ENCODE peak calls at places on chromosomes 13 and 19, in five cellular contexts. Q is activated T-helper 1 cell treated with Interleukin-2 at 50 U/mL for 16 hours, D is NCI-H774, Y is caudate nucleus, V is hippocampal formation. N is an unnamed sample.

GRCh38 chr19:55654323-55654832 is 457 bp upstream of the U2AF2 start:
- DNase-seq in D (peak), V (peak), Y (peak), Q (peak), N (peak)

GRCh38 chr13:40109324-40109958 is 454.0 kb downstream of the COG6 start:
- DNase-seq in Y (no peak), Q (no peak), V (no peak), D (no peak), N (no peak)

GRCh38 chr13:109945206-109945960 is 159.0 kb upstream of the IRS2 start:
- DNase-seq in D (no peak), V (no peak), Y (no peak), Q (no peak), N (no peak)

GRCh38 chr19:8144273-8144672 is 5.1 kb downstream of the FBN3 start:
- DNase-seq in D (no peak), V (no peak), Y (no peak), Q (no peak), N (peak)

GRCh38 chr19:11887247-11887617 is 350 bp upstream of the ZNF69 start:
- DNase-seq in Y (no peak), Q (no peak), D (no peak), V (no peak), N (no peak)

GRCh38 chr13:60398949-60399589 is 2.0 kb downstream of the TDRD3 start:
- DNase-seq in V (no peak), Q (no peak), D (no peak), Y (no peak), N (no peak)

GRCh38 chr13:100668408-100668807 is 6.2 kb downstream of the TMTC4 start:
- DNase-seq in D (no peak), Q (no peak), Y (no peak), V (no peak), N (no peak)

GRCh38 chr13:76048675-76049396 is 412.7 kb downstream of the LMO7 start:
- DNase-seq in Y (no peak), V (no peak), Q (no peak), D (peak), N (no peak)

GRCh38 chr13:31172535-31172934 is 10.8 kb upstream of the HSPH1 start:
- DNase-seq in D (no peak), Y (no peak), Q (no peak), V (no peak), N (no peak)

GRCh38 chr19:50486823-50487515 is 10.3 kb upstream of the GARIN5A start:
- DNase-seq in D (no peak), Y (no peak), Q (no peak), V (no peak), N (no peak)

GRCh38 chr13:79512950-79513349 is 32.0 kb downstream of the NDFIP2 start:
- DNase-seq in Q (no peak), D (no peak), Y (no peak), V (no peak), N (no peak)

GRCh38 chr13:87089391-87089790 is 581.8 kb upstream of the SLITRK5 start:
- DNase-seq in D (no peak), Q (no peak), Y (no peak), V (no peak), N (no peak)

GRCh38 chr13:101649490-101650126 is 197.1 kb downstream of the ITGBL1 start:
- DNase-seq in Y (no peak), V (no peak), Q (no peak), D (no peak), N (no peak)

GRCh38 chr19:17304386-17305047 is 1.2 kb upstream of the MRPL34 start:
- DNase-seq in Y (no peak), V (no peak), D (no peak), Q (no peak), N (no peak)

GRCh38 chr13:34207334-34207733 is 389.4 kb downstream of the RFC3 start:
- DNase-seq in D (no peak), V (no peak), Q (no peak), Y (no peak), N (no peak)

GRCh38 chr13:44620057-44620456 is 43.9 kb upstream of the TSC22D1 start:
- DNase-seq in D (no peak), Q (no peak), Y (no peak), V (no peak), N (no peak)

GRCh38 chr19:756232-756631 is 5.3 kb downstream of the MISP start:
- DNase-seq in Q (no peak), V (no peak), D (no peak), Y (no peak), N (no peak)

GRCh38 chr19:16928351-16928750 is 39.6 kb downstream of the F2RL3 start:
- DNase-seq in Y (no peak), D (no peak), Q (no peak), V (no peak), N (no peak)

GRCh38 chr19:47253467-47253881 is 2.9 kb upstream of the CCDC9 start:
- DNase-seq in D (no peak), V (no peak), Y (no peak), Q (no peak), N (no peak)

GRCh38 chr19:46955114-46955812 is 64.4 kb upstream of the NPAS1 start:
- DNase-seq in Y (no peak), Q (peak), D (no peak), V (no peak), N (no peak)

GRCh38 chr13:50209646-50210045 is 194.4 kb downstream of the KCNRG start:
- DNase-seq in D (no peak), V (no peak), Y (no peak), Q (no peak), N (no peak)

GRCh38 chr19:30784850-30785459 is 412.8 kb downstream of the ZNF536 start:
- DNase-seq in D (no peak), Q (peak), V (no peak), Y (no peak), N (peak)

GRCh38 chr19:55418185-55418584 is 10.6 kb upstream of the UBE2S start:
- DNase-seq in V (peak), Q (no peak), D (peak), Y (no peak), N (peak)

GRCh38 chr19:19115954-19116353 is 22.3 kb downstream of the TMEM161A start:
- DNase-seq in Q (peak), Y (no peak), V (no peak), D (no peak), N (peak)

GRCh38 chr13:40916207-40916998 is 102.7 kb downstream of the ELF1 start:
- DNase-seq in Y (no peak), Q (no peak), V (no peak), D (no peak), N (no peak)

GRCh38 chr19:18419195-18419698 is at the start of gene SSBP4:
- DNase-seq in V (peak), Q (peak), Y (no peak), D (peak), N (peak)

GRCh38 chr19:49570138-49570856 is 10.1 kb downstream of the NOSIP start:
- DNase-seq in V (peak), Y (no peak), Q (peak), D (peak), N (peak)

GRCh38 chr19:8373867-8374813 is 10.2 kb downstream of the ANGPTL4 start:
- DNase-seq in Y (no peak), V (no peak), D (no peak), Q (no peak), N (no peak)

GRCh38 chr19:17327654-17328516 is 6.8 kb downstream of the ANO8 start:
- DNase-seq in Y (no peak), D (peak), Q (peak), V (no peak), N (peak)

GRCh38 chr19:8151499-8152035 is 2.2 kb upstream of the FBN3 start:
- DNase-seq in D (no peak), Q (no peak), Y (no peak), V (no peak), N (peak)

GRCh38 chr19:4393947-4394590 is 6.3 kb downstream of the SH3GL1 start:
- DNase-seq in Q (no peak), D (no peak), Y (no peak), V (peak), N (no peak)

GRCh38 chr13:49629947-49630346 is 1.6 kb downstream of the ARL11 start:
- DNase-seq in Y (no peak), Q (no peak), V (no peak), D (no peak), N (no peak)